ENCODE peak calls at places on chromosomes 2 and 18, in ten cellular contexts. B, C, P, K, L, I, E, R, O and D are unnamed samples.

GRCh38 chr2:131519466-131519865 is 8.2 kb upstream of the CCDC74A start:
- DNase-seq in P (peak), K (no peak), C (no peak), E (no peak), O (no peak), B (no peak), L (no peak), R (no peak), I (no peak), D (no peak)

GRCh38 chr2:223328578-223328977 is 273.6 kb downstream of the SCG2 start:
- DNase-seq in C (no peak), K (no peak), E (no peak), B (peak), P (no peak), I (no peak), L (no peak), R (no peak), O (no peak), D (no peak)

GRCh38 chr2:160157861-160158813 is 41.9 kb downstream of the ITGB6 start:
- DNase-seq in I (no peak), B (peak), E (no peak), L (no peak), P (no peak), K (no peak), O (no peak), R (no peak), C (no peak), D (peak)

GRCh38 chr2:96470636-96471035 is 34.5 kb downstream of the NEURL3 start:
- DNase-seq in I (no peak), L (peak), E (peak), K (peak), C (no peak), P (peak), B (no peak), O (no peak), R (no peak), D (no peak)

GRCh38 chr2:215794829-215795546 is 218.4 kb downstream of the MREG start:
- DNase-seq in E (no peak), O (no peak), C (no peak), I (no peak), R (no peak), L (no peak), B (peak), K (no peak), P (no peak), D (no peak)

GRCh38 chr2:23776021-23776420 is 150.9 kb downstream of the ATAD2B start:
- DNase-seq in L (no peak), C (no peak), O (no peak), K (no peak), R (no peak), P (no peak), E (no peak), B (no peak), I (no peak), D (peak)

GRCh38 chr2:205889073-205889472 is 196.9 kb downstream of the INO80D start:
- DNase-seq in O (no peak), L (no peak), R (no peak), C (no peak), I (no peak), B (peak), K (no peak), E (no peak), P (no peak), D (peak)

GRCh38 chr2:100856732-100857131 is 36.8 kb downstream of the NPAS2 start:
- DNase-seq in C (no peak), K (no peak), R (no peak), P (no peak), L (no peak), I (no peak), B (no peak), O (no peak), E (no peak), D (peak)

GRCh38 chr2:190562121-190562520 is 27.6 kb upstream of the NEMP2 start:
- DNase-seq in I (no peak), E (no peak), O (no peak), B (no peak), L (no peak), K (no peak), C (no peak), R (no peak), P (no peak), D (no peak)

GRCh38 chr2:73291461-73292315 is 1.7 kb downstream of the EGR4 start:
- DNase-seq in K (no peak), I (peak), P (no peak), R (no peak), O (no peak), B (no peak), C (no peak), L (no peak), E (no peak), D (no peak)

GRCh38 chr18:26119246-26119645 is 14.4 kb upstream of the PSMA8 start:
- DNase-seq in K (no peak), L (no peak), P (no peak), B (no peak), R (no peak), I (no peak), O (no peak), C (no peak), E (no peak), D (no peak)

GRCh38 chr18:69326094-69326493 is 74.6 kb upstream of the DOK6 start:
- DNase-seq in B (no peak), I (no peak), R (no peak), E (no peak), C (no peak), K (no peak), L (no peak), P (no peak), O (no peak), D (peak)

GRCh38 chr2:31238126-31238905 is 4.4 kb downstream of the EHD3 start:
- DNase-seq in L (peak), E (no peak), R (no peak), P (no peak), B (no peak), C (no peak), I (no peak), O (no peak), K (peak), D (no peak)

GRCh38 chr18:34600118-34600517 is 110.0 kb upstream of the DTNA start:
- DNase-seq in O (no peak), C (peak), I (no peak), E (no peak), R (no peak), P (no peak), L (no peak), B (peak), K (no peak), D (peak)

GRCh38 chr2:238376884-238377391 is 49.8 kb upstream of the ASB1 start:
- DNase-seq in K (no peak), E (no peak), C (peak), L (no peak), O (no peak), P (no peak), B (peak), R (no peak), I (no peak), D (peak)

GRCh38 chr2:135840601-135841000 is 3.6 kb upstream of the LCT start:
- DNase-seq in I (no peak), R (no peak), L (no peak), K (no peak), C (no peak), B (peak), P (no peak), O (no peak), E (no peak), D (no peak)

GRCh38 chr2:91477731-91478672 is 2786.5 kb downstream of the RPIA start:
- DNase-seq in E (peak), I (no peak), O (peak), K (peak), R (no peak), C (peak), P (peak), B (peak), L (peak), D (no peak)

GRCh38 chr18:48565105-48565504 is 26.3 kb downstream of the CTIF start:
- DNase-seq in O (no peak), L (no peak), K (no peak), C (no peak), I (no peak), B (no peak), R (no peak), E (no peak), P (no peak), D (no peak)

GRCh38 chr2:50529600-50530218 is 502.2 kb downstream of the NRXN1 start:
- DNase-seq in E (peak), P (no peak), O (no peak), B (peak), R (peak), C (peak), K (no peak), I (no peak), L (no peak), D (peak)

GRCh38 chr2:54422072-54422581 is 34.0 kb upstream of the SPTBN1 start:
- DNase-seq in R (no peak), E (no peak), K (no peak), P (no peak), I (no peak), L (no peak), C (no peak), O (no peak), B (no peak), D (no peak)

GRCh38 chr2:127081826-127082633 is 24.9 kb downstream of the BIN1 start:
- DNase-seq in O (no peak), B (no peak), R (no peak), E (no peak), P (no peak), I (peak), K (peak), L (no peak), C (no peak), D (no peak)

GRCh38 chr2:45191972-45192371 is 182.7 kb upstream of the SIX2 start:
- DNase-seq in K (no peak), B (no peak), I (no peak), R (no peak), E (no peak), P (no peak), O (no peak), C (no peak), L (peak), D (no peak)

GRCh38 chr2:205929445-205930027 is 156.4 kb downstream of the INO80D start:
- DNase-seq in I (no peak), B (no peak), P (no peak), C (no peak), R (no peak), E (no peak), O (no peak), K (no peak), L (no peak), D (no peak)

GRCh38 chr2:105843797-105844374 is 99.2 kb downstream of the NCK2 start:
- DNase-seq in L (no peak), K (no peak), O (no peak), R (no peak), P (no peak), C (no peak), E (no peak), B (no peak), I (no peak), D (no peak)

GRCh38 chr2:181566643-181567042 is 90.3 kb downstream of the CERKL start:
- DNase-seq in E (no peak), B (no peak), K (no peak), P (no peak), L (no peak), I (no peak), C (no peak), O (no peak), R (no peak), D (no peak)

GRCh38 chr18:77061946-77062517 is 70.6 kb downstream of the MBP start:
- DNase-seq in P (no peak), L (no peak), E (no peak), O (peak), I (peak), K (no peak), B (peak), C (no peak), R (peak), D (peak)

GRCh38 chr18:36693931-36694661 is 134.7 kb downstream of the TPGS2 start:
- DNase-seq in L (no peak), C (no peak), I (peak), B (peak), E (no peak), O (no peak), R (no peak), K (no peak), P (no peak), D (no peak)

GRCh38 chr2:207162319-207162718 is 3.4 kb downstream of the KLF7 start:
- DNase-seq in B (peak), P (no peak), K (no peak), E (no peak), R (no peak), O (no peak), L (no peak), C (no peak), I (no peak), D (no peak)

GRCh38 chr18:59861963-59862819 is 37.6 kb upstream of the PMAIP1 start:
- DNase-seq in L (no peak), O (no peak), K (no peak), B (no peak), I (no peak), E (no peak), C (no peak), P (no peak), R (no peak), D (peak)

GRCh38 chr2:229815858-229816257 is 101.5 kb upstream of the DNER start:
- DNase-seq in K (no peak), E (no peak), B (peak), L (no peak), P (no peak), O (no peak), R (no peak), C (no peak), I (no peak), D (peak)

GRCh38 chr2:1791670-1792069 is 47.4 kb upstream of the PXDN start:
- DNase-seq in O (no peak), C (no peak), B (no peak), I (no peak), K (no peak), R (no peak), P (no peak), E (no peak), L (no peak), D (no peak)
- H3K4me3 ChIP-seq in O (no peak), C (no peak), B (no peak), I (no peak), K (no peak), R (no peak), P (no peak), E (no peak), L (no peak), D (no peak)

GRCh38 chr18:32468147-32468845 is 2.4 kb downstream of the GAREM1 start:
- DNase-seq in C (no peak), I (no peak), O (no peak), E (no peak), K (no peak), B (no peak), P (no peak), L (no peak), R (peak), D (no peak)
- H3K4me3 ChIP-seq in C (peak), I (no peak), O (no peak), E (no peak), K (peak), B (peak), P (peak), L (peak), R (peak), D (peak)

GRCh38 chr2:12176621-12177020 is 430.2 kb downstream of the LPIN1 start:
- DNase-seq in L (no peak), I (no peak), R (no peak), O (no peak), K (no peak), E (no peak), C (no peak), P (no peak), B (no peak), D (peak)

GRCh38 chr2:12177995-12178760 is 431.7 kb downstream of the LPIN1 start:
- DNase-seq in R (no peak), P (no peak), O (no peak), L (no peak), K (no peak), C (no peak), I (no peak), E (no peak), B (no peak), D (no peak)

GRCh38 chr2:12180046-12180445 is 433.6 kb downstream of the LPIN1 start:
- DNase-seq in B (no peak), C (no peak), L (no peak), O (no peak), K (no peak), I (no peak), P (no peak), R (no peak), E (no peak), D (no peak)

GRCh38 chr2:12175323-12175722 is 428.9 kb downstream of the LPIN1 start:
- DNase-seq in E (no peak), R (no peak), O (no peak), I (no peak), K (no peak), L (no peak), B (no peak), P (no peak), C (no peak), D (no peak)

GRCh38 chr2:12177052-12177994 is 430.9 kb downstream of the LPIN1 start:
- DNase-seq in R (peak), C (peak), O (peak), K (peak), I (peak), B (peak), E (no peak), L (peak), P (no peak), D (peak)
- H3K4me3 ChIP-seq in R (no peak), C (no peak), O (no peak), K (no peak), I (no peak), B (no peak), E (no peak), L (no peak), P (no peak), D (no peak)

GRCh38 chr18:58671122-58671940 is at the start of gene MALT1:
- DNase-seq in I (peak), R (peak), P (peak), O (peak), L (peak), C (peak), E (peak), K (peak), B (peak), D (peak)

GRCh38 chr18:58668897-58669296 is 2.4 kb upstream of the MALT1 start:
- DNase-seq in C (no peak), E (no peak), P (no peak), I (no peak), O (no peak), L (no peak), K (no peak), R (no peak), B (peak), D (peak)

GRCh38 chr18:58668211-58668610 is 3.1 kb upstream of the MALT1 start:
- DNase-seq in L (no peak), K (no peak), P (no peak), R (no peak), O (no peak), C (no peak), I (no peak), E (no peak), B (no peak), D (peak)

GRCh38 chr18:58670561-58671121 is 624 bp upstream of the MALT1 start:
- DNase-seq in K (no peak), C (no peak), P (no peak), E (no peak), O (no peak), I (no peak), R (no peak), B (no peak), L (no peak), D (no peak)

GRCh38 chr18:58669731-58670379 is 1.4 kb upstream of the MALT1 start:
- DNase-seq in O (no peak), R (no peak), I (no peak), C (no peak), E (no peak), L (no peak), K (no peak), P (no peak), B (peak), D (peak)
- H3K4me3 ChIP-seq in O (no peak), R (peak), I (no peak), C (peak), E (peak), L (peak), K (no peak), P (no peak), B (peak), D (no peak)

GRCh38 chr2:1790996-1791395 is 46.7 kb upstream of the PXDN start:
- DNase-seq in O (no peak), P (no peak), K (no peak), E (no peak), R (no peak), C (no peak), B (no peak), I (no peak), L (no peak), D (no peak)
- H3K4me3 ChIP-seq in O (no peak), P (no peak), K (no peak), E (no peak), R (no peak), C (no peak), B (no peak), I (no peak), L (no peak), D (no peak)

GRCh38 chr18:41875094-41875780 is 79.8 kb upstream of the PIK3C3 start:
- DNase-seq in B (peak), I (no peak), R (no peak), K (no peak), E (no peak), P (no peak), L (no peak), O (no peak), C (no peak), D (peak)
- H3K4me3 ChIP-seq in B (no peak), I (no peak), R (no peak), K (no peak), E (no peak), P (no peak), L (no peak), O (no peak), C (no peak), D (no peak)

DNA sequence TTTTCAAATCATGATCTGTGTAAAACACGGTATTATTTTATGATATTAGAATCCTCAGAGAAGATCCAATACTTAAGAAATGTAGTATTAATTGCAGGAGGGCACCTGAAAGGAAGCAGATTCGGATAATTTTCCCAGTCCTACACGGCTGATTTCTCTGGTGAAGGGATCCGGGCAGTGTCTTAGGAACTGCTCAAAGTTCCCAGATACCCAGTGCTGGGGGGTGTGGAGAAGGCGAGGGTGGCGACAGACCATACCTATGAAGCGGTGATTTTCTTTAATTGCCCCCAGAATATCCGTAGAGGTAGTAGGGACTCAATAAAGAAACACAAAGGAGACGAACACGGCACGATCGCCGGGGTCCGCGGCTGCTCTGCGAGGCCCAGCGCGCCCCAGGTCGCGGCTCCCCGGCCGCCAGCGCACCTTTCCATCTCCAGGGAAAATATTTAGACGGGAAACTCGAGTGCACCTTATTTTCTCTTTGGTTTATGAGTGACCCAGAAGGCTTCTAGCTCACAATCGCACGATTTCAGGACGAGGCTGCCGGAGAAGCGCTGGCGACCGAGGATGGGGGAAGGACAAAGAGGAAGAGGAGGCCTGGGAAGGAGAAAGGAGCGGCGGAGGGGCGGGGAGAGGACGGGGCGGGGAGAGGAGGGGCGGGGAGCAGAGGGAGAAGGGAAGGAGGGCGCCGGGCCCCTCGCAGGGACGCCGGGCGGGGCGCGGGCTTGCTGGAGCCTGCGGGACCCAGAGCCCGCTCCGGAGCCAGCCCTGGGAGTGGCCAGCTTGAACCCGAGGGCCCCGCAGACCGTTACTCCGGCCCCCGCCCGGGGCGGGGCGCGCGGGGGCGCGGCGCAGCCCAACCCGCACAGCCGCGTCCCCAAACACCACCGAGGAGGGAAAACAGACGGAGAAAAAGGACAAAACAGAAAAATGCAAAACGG is 1.2 kb upstream of the SOX11 start:
- DNase-seq in R (no peak), K (no peak), O (no peak), I (peak), B (peak), L (no peak), P (no peak), C (no peak), E (peak), D (no peak)
- H3K4me3 ChIP-seq in R (no peak), K (peak), O (no peak), I (peak), B (peak), L (peak), P (peak), C (peak), E (peak), D (peak)

DNA sequence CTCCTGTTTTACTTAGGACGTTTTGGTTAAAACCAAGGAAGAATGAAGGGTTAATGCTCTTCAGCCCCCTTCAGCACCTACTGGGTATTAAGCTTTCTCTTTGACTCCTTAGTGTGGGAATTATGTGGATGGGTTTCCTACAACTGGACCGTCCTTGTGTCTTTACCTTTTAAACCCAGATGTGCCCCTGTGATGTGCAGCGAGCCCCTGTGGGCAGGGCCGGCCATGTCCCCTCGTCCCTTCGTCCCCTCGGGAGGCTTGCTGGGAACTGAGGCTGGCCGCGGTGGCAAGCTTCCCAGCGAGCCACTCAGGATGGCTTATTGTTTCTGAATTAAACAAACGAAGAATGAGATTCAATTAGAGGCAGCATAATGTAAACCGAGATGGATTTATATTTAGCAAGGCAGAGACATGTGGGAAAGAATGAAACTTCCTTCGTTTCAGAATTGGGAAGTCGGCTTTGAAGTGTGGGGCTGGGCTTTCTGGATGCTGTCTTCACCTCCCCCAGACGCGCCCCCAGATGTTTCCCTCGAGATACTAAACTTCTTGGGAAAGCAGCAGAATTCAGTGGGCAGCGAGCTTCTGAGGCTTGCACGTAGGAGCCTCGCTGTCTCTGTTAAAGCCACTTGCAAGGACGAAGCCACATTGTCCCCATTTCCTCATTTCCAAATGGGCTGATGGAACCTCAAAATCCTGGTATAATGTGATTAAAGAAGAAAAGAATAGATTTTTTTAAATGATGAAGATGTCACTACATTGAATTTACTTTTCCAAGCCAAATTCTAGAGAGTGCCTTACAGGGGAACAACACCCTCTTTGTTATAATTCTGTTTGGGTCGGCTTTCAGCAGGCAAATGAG is 146.0 kb downstream of the VAPA start:
- DNase-seq in O (peak), C (no peak), R (no peak), K (no peak), B (no peak), I (no peak), L (peak), E (no peak), P (no peak), D (no peak)
- H3K4me3 ChIP-seq in O (no peak), C (no peak), R (no peak), K (peak), B (no peak), I (no peak), L (peak), E (no peak), P (no peak), D (no peak)